ENCODE peak calls at places on chromosome 19, in four cellular contexts. L is fibroblast of lung, Q is lower lobe of right lung, B is Peyer's patch. H is an unnamed sample. For H3K27me3, the result is how much of the 10 kb centered on the place peaks cover.

GRCh38 chr19:27794444-27795042 is 1418.4 kb downstream of the UQCRFS1 start:
- DNase-seq in L (peak), Q (no peak), B (no peak), H (no peak)

GRCh38 chr19:39046037-39046821 is 13.9 kb upstream of the FBXO27 start:
- DNase-seq in L (no peak), Q (no peak), B (no peak), H (no peak)

GRCh38 chr19:53102186-53102585 is 1.0 kb downstream of the ZNF160 start:
- DNase-seq in L (no peak), Q (no peak), B (no peak), H (no peak)

GRCh38 chr19:40256511-40256910 is 28.6 kb downstream of the AKT2 start:
- DNase-seq in L (no peak), Q (no peak), B (no peak), H (no peak)

GRCh38 chr19:47518139-47518538 is 3.3 kb upstream of the NAPA start:
- DNase-seq in L (no peak), Q (no peak), B (no peak), H (no peak)

GRCh38 chr19:1285737-1286360 is at the start of gene EFNA2:
- DNase-seq in L (no peak), Q (no peak), B (no peak), H (no peak)

GRCh38 chr19:10797078-10797477 is 38.9 kb downstream of the TMED1 start:
- DNase-seq in L (no peak), Q (no peak), B (no peak), H (peak)

GRCh38 chr19:41427647-41428480 is 690 bp upstream of the B3GNT8 start:
- DNase-seq in L (peak), Q (peak), B (peak), H (no peak)

GRCh38 chr19:56732974-56733373 is 61.4 kb upstream of the ZNF835 start:
- DNase-seq in L (no peak), Q (no peak), B (no peak), H (no peak)

GRCh38 chr19:12779162-12779993 is 4.0 kb upstream of the HOOK2 start:
- DNase-seq in L (peak), Q (no peak), B (no peak), H (no peak)

GRCh38 chr19:42325896-42326771 is 699 bp downstream of the MEGF8 start:
- DNase-seq in L (no peak), Q (no peak), B (peak), H (no peak)

GRCh38 chr19:41753936-41754529 is 1.3 kb upstream of the CEACAM6 start:
- DNase-seq in L (peak), Q (peak), B (no peak), H (peak)

GRCh38 chr19:38862321-38863059 is 12.7 kb upstream of the HNRNPL start:
- DNase-seq in L (peak), Q (no peak), B (no peak), H (no peak)

GRCh38 chr19:55473613-55474012 is 2.8 kb upstream of the ZNF628 start:
- DNase-seq in L (no peak), Q (no peak), B (no peak), H (no peak)

GRCh38 chr19:35915508-35915907 is 7.4 kb upstream of the TYROBP start:
- DNase-seq in L (no peak), Q (no peak), B (no peak), H (no peak)

GRCh38 chr19:34041922-34042521 is 130.3 kb upstream of the LSM14A start:
- DNase-seq in L (peak), Q (peak), B (peak), H (peak)

GRCh38 chr19:19420570-19421301 is 15.3 kb downstream of the GATAD2A start:
- DNase-seq in L (no peak), Q (no peak), B (no peak), H (no peak)

GRCh38 chr19:38152461-38153379 is 71.3 kb downstream of the DPF1 start:
- DNase-seq in L (peak), Q (no peak), B (no peak), H (no peak)

GRCh38 chr19:33094504-33095067 is 13.6 kb downstream of the GPATCH1 start:
- DNase-seq in L (no peak), Q (no peak), B (no peak), H (no peak)

GRCh38 chr19:51131780-51132680 is 7.3 kb downstream of the SIGLEC9 start:
- DNase-seq in L (peak), Q (peak), B (no peak), H (no peak)

GRCh38 chr19:31317542-31317941 is 31.7 kb downstream of the TSHZ3 start:
- DNase-seq in L (no peak), Q (no peak), B (no peak), H (no peak)

GRCh38 chr19:34145741-34146202 is 26.5 kb upstream of the LSM14A start:
- DNase-seq in L (peak), Q (no peak), B (no peak), H (peak)

GRCh38 chr19:3323704-3324103 is 42.7 kb upstream of the NFIC start:
- DNase-seq in L (no peak), Q (peak), B (no peak), H (no peak)

GRCh38 chr19:54653181-54653809 is 9.5 kb upstream of the LILRB4 start:
- DNase-seq in L (peak), Q (no peak), B (no peak), H (no peak)

GRCh38 chr19:51296331-51297093 is 14.9 kb upstream of the IGLON5 start:
- DNase-seq in L (no peak), Q (no peak), B (no peak), H (no peak)

GRCh38 chr19:1161716-1162115 is 12.4 kb downstream of the SBNO2 start:
- DNase-seq in L (no peak), Q (peak), B (peak), H (no peak)

GRCh38 chr19:45136507-45137178 is 24.1 kb downstream of the NKPD1 start:
- DNase-seq in L (no peak), Q (no peak), B (no peak), H (no peak)

GRCh38 chr19:41426952-41427646 is at the start of gene B3GNT8:
- DNase-seq in L (peak), Q (peak), B (peak), H (peak)

GRCh38 chr19:11018179-11018578 is 57.3 kb downstream of the SMARCA4 start:
- DNase-seq in L (no peak), Q (no peak), B (peak), H (no peak)

GRCh38 chr19:342801-343421 is 1.7 kb downstream of the MIER2 start:
- DNase-seq in L (peak), Q (peak), B (no peak), H (no peak)

GRCh38 chr19:56725829-56726424 is 54.4 kb upstream of the ZNF835 start:
- DNase-seq in L (peak), Q (no peak), B (no peak), H (no peak)

GRCh38 chr19:55418185-55418584 is 10.6 kb upstream of the UBE2S start:
- DNase-seq in L (peak), Q (no peak), B (no peak), H (peak)

GRCh38 chr19:2503521-2504109 is 27.7 kb downstream of the GADD45B start:
- DNase-seq in L (peak), Q (peak), B (no peak), H (peak)

GRCh38 chr19:2810141-2811091 is 9.3 kb upstream of the ZNF554 start:
- DNase-seq in L (no peak), Q (no peak), B (peak), H (no peak)

GRCh38 chr19:38970664-38971532 is 4.6 kb downstream of the FBXO17 start:
- DNase-seq in L (peak), Q (no peak), B (no peak), H (no peak)

DNA sequence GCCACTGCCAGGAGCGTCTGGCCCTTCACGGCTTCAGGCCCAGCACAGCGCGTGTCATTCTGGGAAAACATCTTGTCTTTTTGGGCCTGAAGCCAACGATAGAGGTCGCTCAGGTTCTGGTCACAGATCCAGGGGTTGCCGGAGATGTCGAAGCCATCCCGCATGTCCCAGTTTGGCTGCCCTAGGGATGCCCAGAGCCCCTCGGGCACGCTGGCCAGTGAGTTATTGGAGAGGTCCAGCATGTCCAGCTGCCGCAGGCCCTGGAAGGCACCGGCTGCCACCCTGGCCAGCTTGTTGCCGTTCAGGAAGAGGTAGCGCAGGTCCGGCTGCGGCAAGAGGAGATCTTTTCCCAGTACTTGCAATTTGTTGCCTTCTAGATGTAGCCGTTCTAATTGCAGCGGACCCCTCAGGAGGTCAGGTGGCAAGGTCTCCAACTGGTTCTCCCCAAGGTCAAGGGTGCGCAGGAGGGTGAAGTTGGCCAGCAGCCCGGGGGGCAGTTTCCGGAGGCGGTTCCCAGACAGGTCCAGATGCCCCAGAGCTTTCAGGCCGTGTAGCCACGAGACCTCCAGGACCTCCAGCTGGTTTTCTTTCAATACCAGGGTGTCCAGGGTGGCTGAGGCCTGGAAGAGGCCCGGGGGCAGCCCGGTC is 1.8 kb downstream of the LRG1 start:
- DNase-seq in L (no peak), Q (no peak), B (no peak), H (no peak)
- TF ChIP-seq CTCF in L (no peak), Q (no peak), B (no peak), H (no peak)

GRCh38 chr19:15154002-15154612 is 46.7 kb downstream of the NOTCH3 start:
- DNase-seq in L (peak), Q (no peak), B (no peak), H (no peak)

GRCh38 chr19:15144046-15144646 is 36.9 kb downstream of the SYDE1 start:
- DNase-seq in L (no peak), Q (no peak), B (no peak), H (no peak)

GRCh38 chr19:15155296-15155695 is 45.5 kb downstream of the NOTCH3 start:
- DNase-seq in L (no peak), Q (no peak), B (no peak), H (no peak)

GRCh38 chr19:15147090-15147489 is 39.9 kb downstream of the SYDE1 start:
- DNase-seq in L (no peak), Q (no peak), B (no peak), H (no peak)

DNA sequence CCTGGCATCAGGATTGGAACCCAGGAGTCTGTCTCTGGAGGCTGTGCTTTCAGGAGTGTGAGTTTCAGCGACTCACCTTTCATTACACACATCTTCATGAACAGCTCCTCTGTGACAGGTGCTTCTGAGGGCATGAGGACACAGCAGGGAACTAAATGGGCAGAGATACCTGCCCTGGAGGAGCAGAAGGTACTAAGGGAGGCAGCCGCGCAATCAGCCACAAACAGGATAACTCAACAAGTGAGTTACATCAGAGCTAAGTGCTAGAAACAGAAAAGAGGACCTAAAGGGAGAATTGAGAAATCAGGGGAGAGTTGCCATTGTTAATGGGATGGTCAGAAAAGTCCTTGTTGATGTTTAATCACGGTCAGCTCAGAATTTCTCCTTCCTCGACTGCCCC is 42.5 kb downstream of the SYDE1 start:
- DNase-seq in L (no peak), Q (no peak), B (no peak), H (no peak)
- H3K27me3 ChIP-seq in L (under half), Q (under half), B (under half), H (under half)

GRCh38 chr19:29672319-29672932 is 7.2 kb downstream of the PLEKHF1 start:
- DNase-seq in L (no peak), Q (no peak), B (no peak), H (no peak)
- H3K27ac ChIP-seq in L (no peak), Q (peak), B (peak), H (peak)

GRCh38 chr19:24159707-24160106 is 72.7 kb downstream of the ZNF254 start:
- DNase-seq in L (peak), Q (no peak), B (no peak), H (no peak)
- TF ChIP-seq CTCF in L (peak), Q (no peak), B (no peak), H (no peak)

GRCh38 chr19:58089846-58090245 is 8.2 kb downstream of the ZSCAN18 start:
- DNase-seq in L (no peak), Q (no peak), B (no peak), H (no peak)

GRCh38 chr19:58088521-58089052 is 9.4 kb downstream of the ZSCAN18 start:
- DNase-seq in L (no peak), Q (no peak), B (no peak), H (no peak)

GRCh38 chr19:58093071-58093470 is 5.0 kb downstream of the ZSCAN18 start:
- DNase-seq in L (no peak), Q (no peak), B (no peak), H (no peak)

GRCh38 chr19:58095328-58095727 is 2.7 kb downstream of the ZSCAN18 start:
- DNase-seq in L (no peak), Q (no peak), B (no peak), H (no peak)

GRCh38 chr19:58091251-58091995 is 6.6 kb downstream of the ZSCAN18 start:
- DNase-seq in L (no peak), Q (no peak), B (no peak), H (no peak)
- H3K27me3 ChIP-seq in L (under half), Q (under half), B (under half), H (under half)

DNA sequence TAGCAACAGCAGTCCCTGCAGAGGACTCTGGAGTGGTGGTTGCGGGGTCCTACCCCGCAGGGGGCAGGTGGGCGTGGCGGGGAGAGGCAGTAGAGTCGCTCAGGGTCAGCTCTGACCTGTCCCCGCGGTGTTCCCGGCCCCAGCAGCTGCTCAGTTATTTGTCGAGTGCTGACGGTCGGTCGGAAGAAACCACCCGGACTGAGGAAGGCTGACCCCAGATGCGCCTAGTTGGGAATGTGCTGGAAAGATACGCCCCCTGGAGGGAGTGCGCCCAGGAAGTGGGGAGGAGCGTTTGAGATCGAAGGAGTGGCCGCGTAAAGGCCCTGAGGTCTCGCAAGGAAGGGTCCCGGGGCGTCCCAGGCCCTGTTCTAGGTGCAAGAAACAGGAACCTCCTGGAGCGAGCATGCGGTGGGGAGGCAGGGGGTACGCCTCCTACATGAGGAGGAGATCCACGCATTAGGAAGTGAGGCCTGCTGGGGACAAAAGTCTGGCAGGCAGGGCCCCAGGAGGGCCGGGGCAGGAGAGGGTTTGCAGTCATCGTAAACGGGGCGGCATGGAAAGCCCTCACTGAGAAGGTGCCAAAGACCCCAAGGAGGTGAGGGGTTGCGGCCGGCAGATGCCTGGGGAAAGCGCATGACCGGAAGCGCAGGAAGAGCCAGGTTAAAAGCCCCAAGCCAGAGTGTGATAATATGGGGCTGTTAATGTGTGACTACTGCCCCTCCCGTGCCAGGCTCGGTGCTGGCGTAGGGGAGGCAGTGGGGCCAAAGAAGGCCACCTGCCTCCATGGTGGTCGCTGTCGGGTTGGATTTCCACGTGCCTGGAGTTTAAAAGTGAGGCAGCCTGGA is 9.1 kb downstream of the CCDC8 start:
- DNase-seq in L (peak), Q (peak), B (peak), H (no peak)
- H3K27ac ChIP-seq in L (no peak), Q (peak), B (peak), H (no peak)

GRCh38 chr19:49129238-49129583 is 9.9 kb downstream of the PPFIA3 start:
- DNase-seq in L (no peak), Q (no peak), B (no peak), H (no peak)

GRCh38 chr19:49126575-49126974 is 7.2 kb downstream of the PPFIA3 start:
- DNase-seq in L (no peak), Q (no peak), B (no peak), H (no peak)

GRCh38 chr19:49128545-49129237 is 9.3 kb downstream of the PPFIA3 start:
- DNase-seq in L (no peak), Q (no peak), B (no peak), H (no peak)

GRCh38 chr19:49130325-49130724 is 11.0 kb downstream of the PPFIA3 start:
- DNase-seq in L (no peak), Q (no peak), B (no peak), H (no peak)

GRCh38 chr19:49127674-49128544 is 8.6 kb downstream of the PPFIA3 start:
- DNase-seq in L (peak), Q (peak), B (peak), H (peak)
- TF ChIP-seq CTCF in L (peak), Q (peak), B (no peak), H (no peak)

GRCh38 chr19:7729831-7730285 is 2.1 kb downstream of the CLEC4G start:
- DNase-seq in L (no peak), Q (no peak), B (no peak), H (no peak)

GRCh38 chr19:7731218-7731595 is 703 bp downstream of the CLEC4G start:
- DNase-seq in L (no peak), Q (no peak), B (no peak), H (no peak)

GRCh38 chr19:7731615-7732014 is 295 bp downstream of the CLEC4G start:
- DNase-seq in L (no peak), Q (no peak), B (no peak), H (no peak)

GRCh38 chr19:7730286-7731217 is 1.4 kb downstream of the CLEC4G start:
- DNase-seq in L (no peak), Q (no peak), B (no peak), H (no peak)

DNA sequence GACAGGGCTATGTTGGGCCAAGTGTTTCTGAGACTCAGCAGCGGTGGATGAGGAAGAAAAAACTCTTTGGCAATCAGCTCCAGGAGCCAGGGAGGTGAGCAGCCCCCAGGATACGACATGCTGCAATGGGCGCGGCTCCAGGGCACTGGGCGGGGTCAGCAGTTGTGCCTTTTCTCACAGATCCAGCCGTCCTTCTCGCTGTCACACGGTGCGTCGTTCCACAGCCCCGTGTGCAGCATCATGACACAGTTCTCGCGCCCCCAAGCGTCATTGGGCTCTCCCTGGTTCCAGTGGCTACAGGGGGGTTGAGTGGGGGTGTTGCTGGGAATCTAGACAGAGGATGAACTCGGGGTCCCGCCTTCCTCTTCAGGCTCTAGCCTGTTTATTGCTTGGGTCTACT is 2.7 kb downstream of the CLEC4G start:
- DNase-seq in L (no peak), Q (no peak), B (no peak), H (no peak)
- H3K27me3 ChIP-seq in L (under half), Q (under half), B (under half), H (under half)

DNA sequence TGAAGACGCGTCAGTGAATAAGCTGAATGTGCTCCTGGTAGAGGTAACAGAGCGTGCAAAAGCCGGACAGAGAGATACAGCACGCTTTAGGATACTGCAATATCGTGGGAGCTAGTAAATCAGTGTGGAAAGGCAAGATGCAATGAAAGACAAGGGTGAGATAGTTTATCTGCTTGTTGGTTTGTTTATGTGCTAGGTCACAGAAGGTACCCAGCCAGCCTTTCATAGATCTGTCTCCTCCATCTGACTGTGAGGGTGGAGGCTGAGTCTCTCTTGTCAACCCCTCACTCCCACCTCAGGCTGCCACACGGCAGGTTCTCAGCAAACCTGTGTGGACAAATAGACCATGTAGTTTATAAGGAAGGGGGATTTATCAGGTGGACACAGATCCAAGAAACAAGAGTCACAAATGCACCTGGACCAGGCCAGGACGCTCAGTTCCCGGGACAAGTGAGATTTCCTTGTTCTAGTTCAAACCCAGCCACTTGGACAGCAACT is 971 bp upstream of the GIPC1 start:
- DNase-seq in L (no peak), Q (no peak), B (no peak), H (no peak)
- H3K27ac ChIP-seq in L (peak), Q (peak), B (peak), H (no peak)

H was measured in CD4-positive, alpha-beta T cell.